ENCODE peak calls at places on chromosomes 13 and 19, in seven cellular contexts. W is mesothelial cell of epicardium, V is kidney, Y is activated B cell treated with CpG ODN at 0.5 μM for 24 hours, L is fibroblast of lung, C is choroid plexus epithelial cell, T is ascending aorta. O is an unnamed sample.

GRCh38 chr19:43739419-43739818 is 15.3 kb downstream of the SMG9 start:
- DNase-seq in W (no peak), V (no peak), Y (no peak), L (no peak), C (no peak), T (no peak), O (no peak)

GRCh38 chr13:22648325-22648758 is 532.4 kb upstream of the SGCG start:
- DNase-seq in W (no peak), V (peak), Y (no peak), L (no peak), C (no peak), T (no peak), O (no peak)

GRCh38 chr13:39913928-39914327 is 258.5 kb downstream of the COG6 start:
- DNase-seq in W (no peak), V (no peak), Y (no peak), L (peak), C (peak), T (no peak), O (no peak)

GRCh38 chr13:29359181-29359580 is 236.3 kb downstream of the SLC7A1 start:
- DNase-seq in W (no peak), V (no peak), Y (no peak), L (no peak), C (no peak), T (no peak), O (no peak)

GRCh38 chr19:52307275-52307674 is 10.3 kb downstream of the ZNF480 start:
- DNase-seq in W (no peak), V (no peak), Y (no peak), L (peak), C (peak), T (no peak), O (no peak)

GRCh38 chr19:40617961-40618360 is 16.8 kb downstream of the LTBP4 start:
- DNase-seq in W (no peak), V (no peak), Y (no peak), L (no peak), C (no peak), T (no peak), O (no peak)

GRCh38 chr13:73578251-73578875 is 519.6 kb downstream of the KLF5 start:
- DNase-seq in W (no peak), V (no peak), Y (no peak), L (peak), C (peak), T (no peak), O (no peak)

GRCh38 chr19:28184997-28185396 is 1028.0 kb downstream of the UQCRFS1 start:
- DNase-seq in W (no peak), V (no peak), Y (no peak), L (no peak), C (no peak), T (no peak), O (no peak)

GRCh38 chr13:114339779-114340534 is 25.7 kb downstream of the CHAMP1 start:
- DNase-seq in W (no peak), V (no peak), Y (no peak), L (peak), C (peak), T (no peak), O (no peak)

GRCh38 chr13:98939552-98940306 is 38.1 kb downstream of the DOCK9 start:
- DNase-seq in W (no peak), V (no peak), Y (no peak), L (no peak), C (no peak), T (no peak), O (no peak)
- TF ChIP-seq CTCF in W (no peak), V (no peak), Y (no peak), L (no peak), C (no peak), T (no peak), O (no peak)

DNA sequence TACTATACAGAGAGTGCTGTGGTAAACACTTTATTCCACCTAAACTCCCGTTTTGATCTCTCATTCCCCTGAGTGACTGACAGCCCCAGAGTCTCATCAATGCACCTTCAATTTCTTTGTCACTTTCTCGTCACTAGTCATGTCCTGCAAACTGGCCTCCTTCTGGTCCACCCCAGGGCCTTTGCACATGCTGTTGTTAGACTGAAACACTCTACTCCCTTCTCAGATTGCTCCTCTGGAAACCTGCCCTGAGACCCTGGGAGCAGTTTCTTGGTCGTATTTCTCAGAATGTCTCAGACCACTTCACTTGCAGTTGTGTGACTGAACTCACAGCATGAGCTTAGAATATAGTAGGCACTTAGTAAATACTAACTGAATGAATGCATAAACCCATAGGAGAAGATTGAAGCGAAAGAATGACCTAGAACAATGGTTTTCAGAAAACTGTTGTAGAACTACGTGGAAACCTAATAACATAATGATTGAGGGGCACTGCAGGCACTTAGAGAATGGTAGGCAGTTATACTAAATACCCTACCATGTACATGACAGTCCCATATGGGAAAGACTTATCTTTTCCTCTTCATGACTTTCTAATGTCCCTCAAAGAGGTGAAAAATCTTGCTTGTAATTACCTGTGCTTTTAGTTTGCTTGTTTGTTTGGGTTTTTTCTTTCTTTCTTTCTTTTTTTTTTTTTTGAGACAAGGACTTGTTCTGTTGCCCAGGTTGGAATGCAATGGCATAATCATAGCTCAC is 144.8 kb downstream of the IER2 start:
- DNase-seq in W (no peak), V (no peak), Y (no peak), L (no peak), C (no peak), T (no peak), O (no peak)
- TF ChIP-seq CTCF in W (no peak), V (no peak), Y (no peak), L (no peak), C (no peak), T (no peak), O (no peak)

GRCh38 chr13:90233933-90234672 is 1113.4 kb upstream of the MIR17HG start:
- DNase-seq in W (no peak), V (no peak), Y (no peak), L (no peak), C (no peak), T (no peak), O (no peak)
- TF ChIP-seq CTCF in W (no peak), V (no peak), Y (no peak), L (no peak), C (peak), T (no peak), O (no peak)

GRCh38 chr13:51865838-51866237 is 4.1 kb downstream of the CCDC70 start:
- DNase-seq in W (no peak), V (no peak), Y (no peak), L (no peak), C (no peak), T (no peak), O (no peak)
- TF ChIP-seq CTCF in W (no peak), V (no peak), Y (no peak), L (no peak), C (no peak), T (no peak), O (no peak)

GRCh38 chr13:60426075-60426474 is 29.1 kb downstream of the TDRD3 start:
- DNase-seq in W (no peak), V (no peak), Y (no peak), L (no peak), C (no peak), T (no peak), O (no peak)
- TF ChIP-seq CTCF in W (no peak), V (no peak), Y (no peak), L (no peak), C (no peak), T (no peak), O (no peak)

GRCh38 chr19:54677217-54677616 is 14.4 kb downstream of the LILRB4 start:
- DNase-seq in W (no peak), V (no peak), Y (no peak), L (no peak), C (no peak), T (no peak), O (no peak)

GRCh38 chr19:54668353-54668752 is 5.6 kb downstream of the LILRB4 start:
- DNase-seq in W (no peak), V (no peak), Y (no peak), L (no peak), C (no peak), T (no peak), O (no peak)

GRCh38 chr19:54673222-54673621 is 10.4 kb downstream of the LILRB4 start:
- DNase-seq in W (no peak), V (no peak), Y (no peak), L (no peak), C (no peak), T (no peak), O (no peak)

GRCh38 chr19:54670576-54671347 is 8.0 kb downstream of the LILRB4 start:
- DNase-seq in W (no peak), V (no peak), Y (no peak), L (no peak), C (no peak), T (no peak), O (no peak)

DNA sequence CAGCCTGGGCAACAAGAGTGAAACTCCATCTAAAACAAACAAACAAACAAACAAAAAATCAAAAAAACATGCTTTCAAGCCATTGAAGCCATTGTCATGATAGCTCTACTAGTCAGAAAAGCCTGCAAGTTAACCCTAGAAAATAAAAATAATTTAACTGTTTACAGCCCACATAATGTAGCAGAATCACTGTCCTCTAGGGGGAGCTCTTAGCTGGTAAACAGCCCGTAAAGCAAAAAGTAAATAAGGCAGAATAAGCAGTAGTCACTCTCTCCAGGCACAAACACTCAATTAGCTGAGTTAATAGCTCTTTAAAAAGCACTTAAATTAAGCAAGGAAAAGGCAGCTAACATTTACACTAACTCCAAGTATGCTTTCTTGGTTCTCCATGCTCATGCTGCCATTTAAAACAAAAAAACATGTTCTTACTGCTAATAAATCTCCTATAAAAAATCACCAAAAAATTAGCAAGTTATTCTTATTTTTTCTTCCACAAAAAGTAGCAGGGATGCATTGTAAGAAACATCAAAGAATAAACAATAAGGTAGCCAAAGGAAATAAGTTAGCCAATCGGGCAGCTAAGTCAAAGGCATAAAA is 11.3 kb downstream of the LILRB4 start:
- DNase-seq in W (no peak), V (no peak), Y (no peak), L (peak), C (peak), T (no peak), O (no peak)
- TF ChIP-seq CTCF in W (no peak), V (peak), Y (no peak), L (peak), C (peak), T (peak), O (peak)

GRCh38 chr19:56547535-56547934 is 8.8 kb downstream of the ZFP28 start:
- DNase-seq in W (no peak), V (no peak), Y (no peak), L (no peak), C (no peak), T (no peak), O (no peak)
- TF ChIP-seq CTCF in W (no peak), V (no peak), Y (no peak), L (no peak), C (peak), T (no peak), O (no peak)

O was measured in chondrocyte.